ENCODE peak calls at places on chromosome 3, in eight cellular contexts. I is kidney tubule cell; A is amniotic epithelial cell; V is CD8-positive, alpha-beta memory T cell; R is adrenal gland; G is GDM1; U is cerebellum; Z is GM18507. B is an unnamed sample.

GRCh38 chr3:157369712-157370447 is 66.8 kb upstream of the PTX3 start:
- DNase-seq in I (peak; percentile 67), A (no peak), R (no peak), V (no peak), G (no peak), U (no peak), Z (no peak), B (no peak)

GRCh38 chr3:82641701-82642100 is 880.3 kb upstream of the GBE1 start:
- DNase-seq in G (no peak), A (no peak), I (peak; percentile 10), Z (no peak), V (no peak), R (no peak), U (no peak), B (no peak)

GRCh38 chr3:112136959-112137693 is 4.1 kb upstream of the GCSAM start:
- DNase-seq in G (peak; percentile 32), I (peak; percentile 53), Z (no peak), U (no peak), V (peak; percentile 57), A (peak; percentile 59), R (no peak), B (peak; percentile 27)

GRCh38 chr3:41711656-41712055 is 250.2 kb downstream of the ULK4 start:
- DNase-seq in G (no peak), I (peak; percentile 60), R (no peak), V (no peak), U (no peak), Z (no peak), A (no peak), B (no peak)

GRCh38 chr3:46337911-46338310 is 16.0 kb upstream of the CCR2 start:
- DNase-seq in R (no peak), U (no peak), G (no peak), V (no peak), Z (no peak), I (peak; percentile 68), A (no peak), B (no peak)

GRCh38 chr3:157427906-157428305 is 8.7 kb upstream of the PTX3 start:
- DNase-seq in A (no peak), I (no peak), U (peak; percentile 49), G (no peak), R (no peak), V (no peak), Z (no peak), B (no peak)

GRCh38 chr3:24829632-24830229 is 335.1 kb upstream of the THRB start:
- DNase-seq in G (no peak), I (peak; percentile 37), Z (no peak), U (peak; percentile 6), R (no peak), V (no peak), A (no peak), B (peak; percentile 65)

GRCh38 chr3:32076566-32076965 is 29.9 kb upstream of the GPD1L start:
- DNase-seq in Z (no peak), G (no peak), U (no peak), I (peak; percentile 5), R (peak; percentile 38), A (peak; percentile 41), V (no peak), B (no peak)

GRCh38 chr3:114758828-114759709 is 388.0 kb downstream of the ZBTB20 start:
- DNase-seq in A (peak; percentile 88), I (peak; percentile 35), R (peak; percentile 24), U (peak; percentile 12), G (no peak), Z (no peak), V (no peak), B (no peak)

GRCh38 chr3:127690823-127691452 is 18.2 kb downstream of the ABTB1 start:
- DNase-seq in U (no peak), Z (no peak), G (no peak), A (peak; percentile 47), R (peak; percentile 58), V (peak; percentile 30), I (peak; percentile 57), B (peak; percentile 82)

GRCh38 chr3:9878700-9879099 is 1.4 kb downstream of the CIDEC start:
- DNase-seq in Z (no peak), U (no peak), V (no peak), R (no peak), G (no peak), A (no peak), I (no peak), B (no peak)

GRCh38 chr3:172678068-172678467 is 32.8 kb downstream of the NCEH1 start:
- DNase-seq in R (no peak), I (no peak), V (no peak), G (no peak), A (no peak), Z (no peak), U (no peak), B (no peak)

GRCh38 chr3:157999246-157999645 is 107.0 kb downstream of the SHOX2 start:
- DNase-seq in G (no peak), V (no peak), U (no peak), A (no peak), I (no peak), R (no peak), Z (no peak), B (no peak)

GRCh38 chr3:148309390-148310035 is 388.2 kb upstream of the AGTR1 start:
- DNase-seq in G (no peak), Z (no peak), V (no peak), I (peak; percentile 32), U (no peak), R (peak; percentile 50), A (peak; percentile 31), B (peak; percentile 15)

GRCh38 chr3:127572186-127572585 is 18.3 kb downstream of the TPRA1 start:
- DNase-seq in G (no peak), R (no peak), V (no peak), I (no peak), U (peak; percentile 48), A (no peak), Z (no peak), B (no peak)

GRCh38 chr3:153070153-153070868 is 91.7 kb upstream of the RAP2B start:
- DNase-seq in A (peak; percentile 69), V (no peak), U (no peak), R (no peak), G (no peak), I (peak; percentile 45), Z (no peak), B (no peak)

GRCh38 chr3:60594025-60594424 is 657.2 kb downstream of the FHIT start:
- DNase-seq in Z (no peak), R (peak; percentile 79), I (no peak), A (peak; percentile 18), U (no peak), G (no peak), V (no peak), B (no peak)

GRCh38 chr3:126487151-126487771 is 11.6 kb upstream of the ZXDC start:
- DNase-seq in Z (no peak), U (no peak), I (peak; percentile 59), G (peak; percentile 47), R (peak; percentile 73), V (no peak), A (no peak), B (peak; percentile 85)

B was measured in H7.